ENCODE peak calls at places on chromosome 9, in eight cellular contexts. A is AG04449, H is BE2C, R is NCI-H774, C is iris pigment epithelial cell, B is AG20443, S is C1 segment of cervical spinal cord, W is hippocampal formation. P is an unnamed sample.

GRCh38 chr9:124212381-124213050 is 45.2 kb upstream of the NEK6 start:
- DNase-seq in A (no peak), H (no peak), R (no peak), C (peak), B (peak), S (no peak), W (no peak), P (no peak)

GRCh38 chr9:33297455-33297854 is 7.1 kb downstream of the NFX1 start:
- DNase-seq in A (no peak), H (no peak), R (no peak), C (no peak), B (no peak), S (peak), W (no peak), P (peak)

GRCh38 chr9:69824497-69825252 is 4.1 kb downstream of the CFAP95 start:
- DNase-seq in A (no peak), H (no peak), R (no peak), C (no peak), B (no peak), S (no peak), W (no peak), P (no peak)

GRCh38 chr9:70262384-70262783 is 3.6 kb downstream of the SMC5 start:
- DNase-seq in A (no peak), H (no peak), R (no peak), C (no peak), B (no peak), S (no peak), W (no peak), P (no peak)

GRCh38 chr9:134189475-134190231 is 25.3 kb upstream of the RNU6ATAC start:
- DNase-seq in A (no peak), H (peak), R (no peak), C (no peak), B (no peak), S (no peak), W (no peak), P (no peak)

GRCh38 chr9:96655198-96655851 is at the start of gene PRXL2C:
- DNase-seq in A (no peak), H (peak), R (peak), C (peak), B (peak), S (peak), W (no peak), P (peak)

GRCh38 chr9:119091074-119091473 is 278.2 kb downstream of the BRINP1 start:
- DNase-seq in A (no peak), H (no peak), R (no peak), C (no peak), B (peak), S (no peak), W (no peak), P (no peak)

GRCh38 chr9:135517407-135517822 is 3.8 kb upstream of the LCN1 start:
- DNase-seq in A (no peak), H (no peak), R (no peak), C (no peak), B (no peak), S (no peak), W (no peak), P (no peak)

GRCh38 chr9:4207476-4207875 is 92.4 kb downstream of the GLIS3 start:
- DNase-seq in A (no peak), H (no peak), R (no peak), C (no peak), B (no peak), S (no peak), W (no peak), P (no peak)

GRCh38 chr9:16421534-16421933 is 448.9 kb downstream of the BNC2 start:
- DNase-seq in A (no peak), H (peak), R (no peak), C (peak), B (peak), S (no peak), W (no peak), P (no peak)

GRCh38 chr9:35112257-35113020 is 3.2 kb downstream of the ATOSB start:
- DNase-seq in A (no peak), H (no peak), R (no peak), C (peak), B (peak), S (no peak), W (no peak), P (no peak)

GRCh38 chr9:105044458-105044857 is 116.5 kb upstream of the ABCA1 start:
- DNase-seq in A (no peak), H (peak), R (no peak), C (no peak), B (no peak), S (peak), W (peak), P (peak)

GRCh38 chr9:84170521-84171141 is 169.9 kb downstream of the SLC28A3 start:
- DNase-seq in A (peak), H (peak), R (no peak), C (peak), B (peak), S (no peak), W (no peak), P (no peak)

GRCh38 chr9:119365291-119366027 is 3.8 kb downstream of the BRINP1 start:
- DNase-seq in A (no peak), H (peak), R (peak), C (peak), B (peak), S (peak), W (peak), P (peak)

GRCh38 chr9:131292937-131293336 is 3.4 kb downstream of the PLPP7 start:
- DNase-seq in A (no peak), H (no peak), R (no peak), C (no peak), B (no peak), S (no peak), W (no peak), P (no peak)

GRCh38 chr9:81028504-81028903 is 660.8 kb downstream of the TLE1 start:
- DNase-seq in A (peak), H (no peak), R (no peak), C (peak), B (peak), S (no peak), W (no peak), P (no peak)

GRCh38 chr9:109802491-109802890 is 22.5 kb downstream of the PALM2AKAP2 start:
- DNase-seq in A (no peak), H (no peak), R (no peak), C (no peak), B (no peak), S (no peak), W (no peak), P (no peak)

GRCh38 chr9:112582371-112582770 is 95.7 kb downstream of the KIAA1958 start:
- DNase-seq in A (no peak), H (no peak), R (no peak), C (no peak), B (no peak), S (no peak), W (no peak), P (no peak)

GRCh38 chr9:97651646-97652045 is 18.0 kb downstream of the NCBP1 start:
- DNase-seq in A (no peak), H (no peak), R (no peak), C (no peak), B (no peak), S (no peak), W (no peak), P (no peak)

GRCh38 chr9:38622083-38622674 is 1.8 kb upstream of the ANKRD18A start:
- DNase-seq in A (no peak), H (peak), R (peak), C (no peak), B (no peak), S (no peak), W (no peak), P (no peak)

GRCh38 chr9:121299467-121300282 is 31.7 kb downstream of the GSN start:
- DNase-seq in A (no peak), H (no peak), R (no peak), C (peak), B (peak), S (no peak), W (no peak), P (peak)

GRCh38 chr9:109270971-109271900 is 49.6 kb downstream of the EPB41L4B start:
- DNase-seq in A (no peak), H (no peak), R (peak), C (no peak), B (no peak), S (no peak), W (no peak), P (no peak)

GRCh38 chr9:134442486-134443168 is 116.4 kb downstream of the RXRA start:
- DNase-seq in A (no peak), H (peak), R (no peak), C (peak), B (peak), S (no peak), W (no peak), P (no peak)

GRCh38 chr9:122364783-122365150 is 6.1 kb upstream of the PTGS1 start:
- DNase-seq in A (no peak), H (no peak), R (no peak), C (no peak), B (peak), S (no peak), W (no peak), P (no peak)

GRCh38 chr9:131717719-131718460 is 22.0 kb downstream of the RAPGEF1 start:
- DNase-seq in A (no peak), H (no peak), R (no peak), C (no peak), B (no peak), S (no peak), W (no peak), P (no peak)

GRCh38 chr9:73916016-73916673 is 581.0 kb upstream of the RORB start:
- DNase-seq in A (no peak), H (no peak), R (no peak), C (peak), B (no peak), S (no peak), W (no peak), P (peak)

GRCh38 chr9:132721661-132722060 is 51.4 kb downstream of the GTF3C4 start:
- DNase-seq in A (no peak), H (no peak), R (no peak), C (no peak), B (no peak), S (no peak), W (no peak), P (no peak)

GRCh38 chr9:121285835-121286687 is 18.1 kb downstream of the GSN start:
- DNase-seq in A (no peak), H (no peak), R (no peak), C (peak), B (peak), S (peak), W (peak), P (peak)

GRCh38 chr9:77960356-77961153 is 71.1 kb downstream of the GNAQ start:
- DNase-seq in A (no peak), H (no peak), R (no peak), C (no peak), B (no peak), S (no peak), W (no peak), P (no peak)

GRCh38 chr9:128192601-128193371 is 1.4 kb upstream of the CIZ1 start:
- DNase-seq in A (no peak), H (peak), R (peak), C (peak), B (peak), S (peak), W (no peak), P (peak)

GRCh38 chr9:105311317-105311716 is 66.9 kb downstream of the SLC44A1 start:
- DNase-seq in A (no peak), H (no peak), R (no peak), C (no peak), B (no peak), S (no peak), W (no peak), P (no peak)

P was measured in globus pallidus.